ENCODE peak calls at places on chromosomes 1 and 21, in eight cellular contexts. V is CD8-positive, alpha-beta T cell; J is colonic mucosa; U is neural crest cell; W is cardiac muscle cell; E is lower leg skin; F is SK-N-SH; G is glutamatergic neuron. H is an unnamed sample.

GRCh38 chr1:192786617-192787016 is 22.2 kb upstream of the RGS2 start:
- DNase-seq in V (no peak), J (no peak), U (no peak), W (no peak), E (no peak), F (no peak), G (no peak), H (no peak)

GRCh38 chr1:91325456-91325855 is 79.2 kb downstream of the HFM1 start:
- DNase-seq in V (no peak), J (no peak), U (no peak), W (no peak), E (no peak), F (no peak), G (no peak), H (no peak)

GRCh38 chr21:35779690-35780570 is 280.4 kb downstream of the SETD4 start:
- DNase-seq in V (no peak), J (no peak), U (no peak), W (peak), E (no peak), F (no peak), G (no peak), H (no peak)

GRCh38 chr1:166032901-166033371 is 133.9 kb downstream of the FAM78B start:
- DNase-seq in V (no peak), J (no peak), U (no peak), W (no peak), E (peak), F (no peak), G (no peak), H (no peak)

GRCh38 chr1:78603206-78603605 is 17.0 kb upstream of the IFI44L start:
- DNase-seq in V (no peak), J (no peak), U (no peak), W (peak), E (no peak), F (no peak), G (no peak), H (no peak)

GRCh38 chr1:67482733-67483482 is 52.7 kb upstream of the SERBP1 start:
- DNase-seq in V (no peak), J (no peak), U (no peak), W (no peak), E (no peak), F (no peak), G (no peak), H (no peak)

GRCh38 chr21:42837421-42838211 is 41.7 kb downstream of the WDR4 start:
- DNase-seq in V (no peak), J (peak), U (no peak), W (no peak), E (peak), F (peak), G (no peak), H (peak)

GRCh38 chr1:180560200-180560867 is 1.6 kb downstream of the OVAAL start:
- DNase-seq in V (no peak), J (peak), U (no peak), W (no peak), E (no peak), F (no peak), G (no peak), H (no peak)

GRCh38 chr1:239811211-239811902 is 280.3 kb upstream of the FMN2 start:
- DNase-seq in V (no peak), J (no peak), U (peak), W (no peak), E (no peak), F (no peak), G (peak), H (no peak)

GRCh38 chr1:172670316-172670715 is 11.4 kb downstream of the FASLG start:
- DNase-seq in V (no peak), J (no peak), U (no peak), W (no peak), E (no peak), F (no peak), G (no peak), H (no peak)

GRCh38 chr21:35294231-35294898 is 245.3 kb upstream of the RUNX1 start:
- DNase-seq in V (no peak), J (peak), U (no peak), W (no peak), E (no peak), F (no peak), G (no peak), H (no peak)

GRCh38 chr1:95752515-95753381 is 518.7 kb downstream of the RWDD3 start:
- DNase-seq in V (no peak), J (no peak), U (no peak), W (no peak), E (no peak), F (no peak), G (no peak), H (no peak)

GRCh38 chr1:38489844-38490270 is 369.7 kb downstream of the RRAGC start:
- DNase-seq in V (no peak), J (peak), U (peak), W (peak), E (peak), F (peak), G (peak), H (peak)

GRCh38 chr1:52899445-52899894 is 22.1 kb downstream of the ECHDC2 start:
- DNase-seq in V (no peak), J (no peak), U (no peak), W (peak), E (no peak), F (no peak), G (no peak), H (no peak)

GRCh38 chr1:89130716-89131115 is 4.8 kb upstream of the GBP2 start:
- DNase-seq in V (no peak), J (no peak), U (no peak), W (peak), E (no peak), F (no peak), G (no peak), H (no peak)

GRCh38 chr1:203477748-203478147 is 2.1 kb downstream of the PRELP start:
- DNase-seq in V (no peak), J (no peak), U (no peak), W (no peak), E (no peak), F (no peak), G (no peak), H (no peak)

GRCh38 chr1:12541274-12542137 is 76.5 kb downstream of the DHRS3 start:
- DNase-seq in V (no peak), J (peak), U (no peak), W (peak), E (no peak), F (no peak), G (no peak), H (no peak)

GRCh38 chr1:199855580-199855979 is 171.9 kb upstream of the NR5A2 start:
- DNase-seq in V (no peak), J (no peak), U (no peak), W (peak), E (no peak), F (no peak), G (no peak), H (no peak)

GRCh38 chr1:110956586-110956985 is 7.1 kb downstream of the LRIF1 start:
- DNase-seq in V (no peak), J (no peak), U (no peak), W (no peak), E (no peak), F (no peak), G (no peak), H (no peak)

GRCh38 chr1:154739654-154740053 is 130.4 kb downstream of the KCNN3 start:
- DNase-seq in V (no peak), J (no peak), U (no peak), W (no peak), E (peak), F (no peak), G (no peak), H (peak)

GRCh38 chr1:154741327-154741726 is 128.8 kb downstream of the KCNN3 start:
- DNase-seq in V (no peak), J (no peak), U (no peak), W (peak), E (no peak), F (no peak), G (no peak), H (no peak)

GRCh38 chr1:154743536-154744036 is 126.5 kb downstream of the KCNN3 start:
- DNase-seq in V (no peak), J (no peak), U (no peak), W (no peak), E (peak), F (no peak), G (no peak), H (no peak)

GRCh38 chr1:154742586-154742985 is 127.5 kb downstream of the KCNN3 start:
- DNase-seq in V (no peak), J (no peak), U (no peak), W (no peak), E (peak), F (no peak), G (no peak), H (peak)

DNA sequence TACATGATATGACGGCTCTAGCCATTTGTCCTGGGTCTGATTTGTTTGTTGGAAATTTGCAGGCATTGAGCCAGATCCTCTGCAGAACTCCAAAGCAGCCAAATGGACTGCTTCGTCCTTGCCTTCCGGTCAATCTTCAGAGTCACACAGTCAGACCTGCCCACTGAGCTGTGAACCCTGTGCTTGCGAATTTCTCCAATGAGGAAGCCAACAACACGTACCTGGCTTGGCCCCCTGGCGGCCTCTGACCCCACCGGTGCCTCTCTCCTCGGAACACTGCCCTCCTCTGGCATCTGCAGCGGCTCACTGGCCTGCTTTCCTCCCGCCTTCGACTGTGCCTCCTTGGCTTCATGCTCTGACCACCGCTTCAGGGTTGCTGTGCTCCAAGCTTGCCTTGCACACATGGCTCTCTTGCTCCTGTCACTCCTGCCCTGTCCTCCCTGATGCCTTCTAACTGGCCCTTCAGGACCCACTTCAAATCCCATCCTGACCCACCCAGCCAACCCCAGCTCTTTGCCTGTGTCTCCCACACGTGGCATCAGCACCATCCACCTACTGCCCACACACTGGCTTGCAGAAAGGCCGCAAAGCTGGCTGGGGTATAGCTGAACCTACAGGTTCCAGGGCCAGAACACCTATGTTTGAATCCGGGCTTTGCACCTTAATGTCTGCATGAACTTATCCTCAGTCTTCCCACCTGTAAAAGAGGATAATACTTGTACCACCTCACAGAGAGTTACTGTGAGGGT is 128.2 kb downstream of the KCNN3 start:
- DNase-seq in V (no peak), J (no peak), U (no peak), W (peak), E (peak), F (no peak), G (no peak), H (peak)
- TF ChIP-seq CTCF in V (no peak), J (no peak), U (no peak), W (peak), E (no peak), F (no peak), G (no peak), H (no peak)

GRCh38 chr1:43936470-43937151 is 3.0 kb downstream of the ARTN start:
- DNase-seq in V (no peak), J (peak), U (peak), W (peak), E (no peak), F (peak), G (peak), H (no peak)
- TF ChIP-seq CTCF in V (no peak), J (no peak), U (peak), W (no peak), E (no peak), F (no peak), G (peak), H (no peak)

GRCh38 chr1:151281225-151281968 is 702 bp upstream of the ZNF687 start:
- DNase-seq in V (peak), J (peak), U (peak), W (peak), E (peak), F (peak), G (peak), H (peak)

GRCh38 chr1:151281969-151282882 is at the start of gene ZNF687:
- DNase-seq in V (peak), J (peak), U (peak), W (peak), E (peak), F (peak), G (peak), H (peak)

GRCh38 chr1:151286619-151287340 is 4.7 kb downstream of the ZNF687 start:
- DNase-seq in V (no peak), J (no peak), U (no peak), W (no peak), E (no peak), F (no peak), G (no peak), H (no peak)

GRCh38 chr1:151284013-151284577 is 2.0 kb downstream of the ZNF687 start:
- DNase-seq in V (no peak), J (no peak), U (no peak), W (no peak), E (peak), F (no peak), G (no peak), H (no peak)

DNA sequence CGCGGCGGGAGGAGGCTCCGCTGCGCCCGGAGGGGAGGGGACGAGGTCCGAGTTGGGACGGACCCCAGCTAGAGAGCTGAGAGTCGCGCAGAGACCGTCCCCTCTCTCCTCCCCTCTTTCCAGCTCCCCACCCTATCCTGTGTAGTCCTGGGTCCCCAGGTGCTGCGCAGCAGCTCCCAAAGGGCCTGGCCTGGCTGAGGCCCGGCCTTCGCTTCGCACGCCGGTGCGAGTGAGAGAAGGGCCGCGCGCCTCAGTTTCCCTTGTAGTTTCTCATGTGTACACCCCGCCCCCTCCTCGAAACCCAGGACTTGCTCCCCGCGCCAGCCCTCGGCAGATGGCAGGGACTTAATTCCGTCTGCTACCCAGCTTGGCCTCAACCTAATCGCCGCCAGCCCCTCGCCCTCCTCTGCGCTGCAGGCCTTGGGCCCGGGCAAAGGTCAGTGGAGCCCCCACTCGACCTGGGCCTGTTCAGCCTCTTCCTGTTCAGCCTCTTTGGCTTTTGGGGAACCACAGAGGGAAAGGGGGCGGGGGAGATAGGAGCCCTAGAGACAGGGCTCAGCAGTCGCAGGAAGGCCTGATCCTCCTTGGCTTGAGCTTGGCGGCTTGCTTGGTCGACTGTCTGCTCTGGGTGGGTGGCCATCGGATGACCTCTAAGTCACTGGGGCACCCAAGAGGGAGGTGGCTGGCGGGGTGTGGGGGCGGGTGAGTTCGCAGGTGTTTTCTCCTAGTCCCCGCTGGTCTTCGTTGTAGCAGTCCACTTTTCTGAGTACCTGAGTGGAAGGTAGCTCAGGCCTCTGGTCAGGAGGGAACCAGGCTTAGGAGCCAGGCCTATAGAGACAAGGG is 1.0 kb downstream of the ZNF687 start:
- DNase-seq in V (no peak), J (peak), U (no peak), W (peak), E (peak), F (peak), G (peak), H (peak)
- TF ChIP-seq CTCF in V (no peak), J (no peak), U (no peak), W (no peak), E (no peak), F (no peak), G (no peak), H (no peak)

GRCh38 chr1:17004466-17005364 is 7.0 kb downstream of the ATP13A2 start:
- DNase-seq in V (no peak), J (no peak), U (no peak), W (no peak), E (no peak), F (peak), G (no peak), H (no peak)
- TF ChIP-seq CTCF in V (no peak), J (no peak), U (no peak), W (peak), E (no peak), F (no peak), G (no peak), H (no peak)

GRCh38 chr1:42924249-42925131 is 34.2 kb downstream of the SLC2A1 start:
- DNase-seq in V (peak), J (peak), U (peak), W (peak), E (peak), F (peak), G (peak), H (peak)
- TF ChIP-seq CTCF in V (no peak), J (no peak), U (peak), W (no peak), E (no peak), F (peak), G (no peak), H (no peak)